ENCODE peak calls at places on chromosomes 6 and 20, in six cellular contexts. A, X, P, U, O and K are unnamed samples.

GRCh38 chr20:49568491-49569151 is 684 bp upstream of the PTGIS start:
- DNase-seq in A (no peak), X (no peak), P (no peak), U (no peak), O (no peak), K (no peak)

GRCh38 chr6:79672631-79673065 is 41.5 kb downstream of the SH3BGRL2 start:
- DNase-seq in A (peak), X (no peak), P (no peak), U (no peak), O (no peak), K (no peak)

GRCh38 chr6:33329058-33329457 is 11.5 kb upstream of the ZBTB22 start:
- DNase-seq in A (no peak), X (no peak), P (no peak), U (no peak), O (no peak), K (no peak)

GRCh38 chr20:7302256-7302655 is 534.8 kb downstream of the BMP2 start:
- DNase-seq in A (no peak), X (no peak), P (no peak), U (no peak), O (no peak), K (no peak)

GRCh38 chr6:16578695-16579094 is 182.6 kb downstream of the ATXN1 start:
- DNase-seq in A (no peak), X (no peak), P (no peak), U (no peak), O (no peak), K (no peak)

GRCh38 chr6:52286798-52287432 is 2.4 kb upstream of the MCM3 start:
- DNase-seq in A (peak), X (peak), P (peak), U (no peak), O (peak), K (peak)

GRCh38 chr6:104908031-104908430 is 48.3 kb upstream of the HACE1 start:
- DNase-seq in A (no peak), X (no peak), P (no peak), U (no peak), O (no peak), K (no peak)

GRCh38 chr20:12306107-12306506 is 388.4 kb downstream of the BTBD3 start:
- DNase-seq in A (no peak), X (no peak), P (no peak), U (no peak), O (no peak), K (no peak)

GRCh38 chr6:67458265-67458664 is 1176.8 kb upstream of the ADGRB3 start:
- DNase-seq in A (no peak), X (no peak), P (no peak), U (no peak), O (no peak), K (no peak)

GRCh38 chr6:47264775-47265184 is 44.9 kb downstream of the TNFRSF21 start:
- DNase-seq in A (no peak), X (no peak), P (no peak), U (no peak), O (no peak), K (no peak)

GRCh38 chr6:163438940-163439335 is 24.4 kb downstream of the QKI start:
- DNase-seq in A (no peak), X (peak), P (peak), U (peak), O (peak), K (no peak)

GRCh38 chr6:130513770-130514169 is 148.0 kb downstream of the TMEM200A start:
- DNase-seq in A (peak), X (no peak), P (no peak), U (peak), O (no peak), K (no peak)

GRCh38 chr20:44433751-44434538 is 41.7 kb upstream of the TTPAL start:
- DNase-seq in A (no peak), X (no peak), P (no peak), U (no peak), O (peak), K (no peak)

GRCh38 chr6:36201612-36202011 is 5.1 kb downstream of the BRPF3 start:
- DNase-seq in A (no peak), X (no peak), P (no peak), U (no peak), O (no peak), K (no peak)

GRCh38 chr6:116010400-116011095 is 50.1 kb downstream of the FRK start:
- DNase-seq in A (peak), X (peak), P (peak), U (peak), O (peak), K (no peak)

GRCh38 chr6:1438471-1438881 is 49.1 kb downstream of the FOXF2 start:
- DNase-seq in A (no peak), X (no peak), P (no peak), U (no peak), O (no peak), K (no peak)

GRCh38 chr20:11919571-11919970 is 1.9 kb downstream of the BTBD3 start:
- DNase-seq in A (no peak), X (no peak), P (no peak), U (no peak), O (no peak), K (no peak)

GRCh38 chr6:41489284-41489851 is 56.8 kb upstream of the FOXP4 start:
- DNase-seq in A (no peak), X (no peak), P (peak), U (no peak), O (no peak), K (no peak)

GRCh38 chr20:7375905-7376304 is 564.4 kb downstream of the HAO1 start:
- DNase-seq in A (no peak), X (no peak), P (no peak), U (no peak), O (no peak), K (no peak)

GRCh38 chr6:101689695-101690094 is 296.2 kb downstream of the GRIK2 start:
- DNase-seq in A (no peak), X (no peak), P (no peak), U (no peak), O (no peak), K (no peak)

GRCh38 chr6:15417811-15418210 is 171.9 kb downstream of the JARID2 start:
- DNase-seq in A (peak), X (no peak), P (no peak), U (no peak), O (no peak), K (no peak)

GRCh38 chr6:105726902-105727655 is 324.2 kb upstream of the PREP start:
- DNase-seq in A (no peak), X (no peak), P (no peak), U (peak), O (no peak), K (no peak)

GRCh38 chr6:146047356-146047755 is 18.5 kb downstream of the GRM1 start:
- DNase-seq in A (no peak), X (no peak), P (no peak), U (no peak), O (no peak), K (no peak)

GRCh38 chr6:81734081-81734480 is 18.4 kb downstream of the TENT5A start:
- DNase-seq in A (no peak), X (no peak), P (no peak), U (no peak), O (no peak), K (no peak)

GRCh38 chr6:26020983-26021349 is 58.4 kb downstream of the TRIM38 start:
- DNase-seq in A (peak), X (peak), P (peak), U (peak), O (peak), K (no peak)

GRCh38 chr6:2215342-2215741 is 30.1 kb downstream of the GMDS start:
- DNase-seq in A (peak), X (no peak), P (no peak), U (no peak), O (no peak), K (no peak)

GRCh38 chr20:6066582-6066981 is 12.7 kb upstream of the LRRN4 start:
- DNase-seq in A (no peak), X (no peak), P (no peak), U (no peak), O (no peak), K (no peak)

GRCh38 chr6:73610444-73611275 is 43.1 kb downstream of the SLC17A5 start:
- DNase-seq in A (no peak), X (no peak), P (no peak), U (no peak), O (no peak), K (no peak)

GRCh38 chr20:49866051-49866450 is 49.3 kb downstream of the SPATA2 start:
- DNase-seq in A (peak), X (no peak), P (no peak), U (no peak), O (no peak), K (no peak)

GRCh38 chr6:137846772-137847313 is 20.2 kb upstream of the TNFAIP3 start:
- DNase-seq in A (no peak), X (peak), P (peak), U (no peak), O (peak), K (no peak)

GRCh38 chr6:69216127-69216526 is 580.7 kb downstream of the LMBRD1 start:
- DNase-seq in A (no peak), X (no peak), P (no peak), U (no peak), O (no peak), K (no peak)
- H3K27ac ChIP-seq in A (no peak), X (no peak), P (no peak), U (no peak), O (no peak), K (no peak)

GRCh38 chr6:157274116-157274470 is 49.2 kb downstream of the TMEM242 start:
- DNase-seq in A (no peak), X (no peak), P (no peak), U (no peak), O (no peak), K (no peak)
- H3K27ac ChIP-seq in A (peak), X (peak), P (peak), U (peak), O (peak), K (peak)

GRCh38 chr6:111601875-111602274 is 3.8 kb downstream of the TRAF3IP2 start:
- DNase-seq in A (no peak), X (no peak), P (no peak), U (no peak), O (no peak), K (no peak)
- H3K27ac ChIP-seq in A (no peak), X (peak), P (peak), U (peak), O (peak), K (peak)

DNA sequence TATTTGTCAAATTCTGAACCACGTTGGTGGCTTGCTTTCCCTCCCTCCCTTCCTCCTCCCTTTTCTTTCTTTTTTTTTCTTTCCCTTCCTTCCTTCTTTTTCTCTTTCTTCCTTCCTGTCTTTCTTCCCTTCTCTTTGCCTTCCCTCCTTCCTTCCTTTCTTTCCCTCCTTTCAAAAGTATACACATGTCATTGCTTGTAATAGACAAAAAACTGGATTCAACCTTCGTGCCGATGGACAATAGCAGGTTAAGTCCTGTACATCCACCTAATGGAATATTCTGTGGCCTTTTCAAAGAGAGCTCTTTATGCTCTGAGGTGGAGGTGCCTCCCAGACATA is 72.2 kb downstream of the BANF2 start:
- DNase-seq in A (no peak), X (no peak), P (no peak), U (no peak), O (no peak), K (no peak)
- H3K27ac ChIP-seq in A (no peak), X (peak), P (no peak), U (no peak), O (no peak), K (no peak)

DNA sequence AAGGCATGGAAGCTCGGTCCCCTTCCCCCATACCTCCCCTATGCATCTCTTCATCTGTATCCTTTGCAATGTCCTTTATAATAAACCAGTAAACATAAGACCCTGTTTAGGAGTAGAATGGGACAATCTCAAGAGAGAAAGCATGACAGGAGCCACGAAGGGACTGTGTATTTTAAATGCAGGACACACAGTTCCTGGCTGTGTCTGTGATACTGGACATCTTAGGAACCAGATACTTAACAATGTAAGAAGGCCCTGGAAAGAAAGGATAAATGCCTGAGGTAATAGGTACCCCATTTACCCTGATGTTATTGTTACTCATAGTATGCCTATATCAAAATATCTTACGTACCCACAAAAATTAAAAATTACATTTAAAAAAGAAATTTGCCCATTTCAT is 36.6 kb downstream of the NUDT3 start:
- DNase-seq in A (no peak), X (no peak), P (no peak), U (no peak), O (no peak), K (no peak)
- H3K27ac ChIP-seq in A (no peak), X (no peak), P (peak), U (no peak), O (no peak), K (no peak)

DNA sequence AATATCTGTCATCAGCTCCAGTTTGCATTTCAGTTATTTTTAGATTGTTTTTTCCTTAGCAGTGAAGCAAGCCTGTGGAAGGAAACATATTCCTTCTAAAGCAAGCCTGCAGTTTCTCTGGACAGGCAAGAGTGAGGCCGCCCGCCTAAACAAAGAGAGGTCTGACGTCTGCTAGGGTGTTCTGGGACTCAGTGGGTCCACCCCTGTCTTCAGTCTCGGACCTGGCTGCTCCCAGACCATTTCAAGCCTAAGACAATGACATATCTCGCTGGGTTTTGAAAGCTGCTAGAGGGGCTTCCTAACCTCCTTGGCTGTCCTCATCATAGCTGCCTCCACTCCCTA is 36.8 kb upstream of the RNF24 start:
- DNase-seq in A (no peak), X (no peak), P (no peak), U (no peak), O (no peak), K (no peak)
- H3K27ac ChIP-seq in A (no peak), X (no peak), P (peak), U (peak), O (no peak), K (no peak)

DNA sequence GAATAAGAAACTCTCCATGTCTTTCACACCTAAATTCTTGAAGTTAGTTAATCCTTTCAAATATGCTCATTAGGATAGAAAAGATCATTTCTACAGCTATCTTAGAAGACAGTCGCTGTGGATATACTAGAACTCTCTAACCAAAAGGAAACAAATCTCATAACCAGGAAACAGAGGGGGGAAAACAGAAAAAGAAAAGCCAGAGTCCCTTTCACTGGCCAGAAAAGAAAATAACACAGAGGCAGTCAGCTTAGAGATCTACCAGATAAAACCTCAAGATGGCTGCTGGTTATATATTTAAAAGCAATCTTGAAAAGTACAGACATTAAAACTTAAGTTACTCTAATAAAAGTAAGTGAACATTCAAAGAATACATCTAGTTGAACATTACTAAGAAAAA is 19.6 kb downstream of the NUP153 start:
- DNase-seq in A (no peak), X (no peak), P (no peak), U (no peak), O (no peak), K (no peak)
- H3K27ac ChIP-seq in A (no peak), X (no peak), P (no peak), U (no peak), O (no peak), K (no peak)

GRCh38 chr20:51800132-51800721 is 2.1 kb downstream of the SALL4 start:
- DNase-seq in A (no peak), X (peak), P (peak), U (peak), O (peak), K (peak)

GRCh38 chr20:51797357-51798025 is 4.8 kb downstream of the SALL4 start:
- DNase-seq in A (peak), X (no peak), P (no peak), U (no peak), O (no peak), K (no peak)

GRCh38 chr20:51799586-51799985 is 2.7 kb downstream of the SALL4 start:
- DNase-seq in A (no peak), X (no peak), P (no peak), U (no peak), O (no peak), K (no peak)

GRCh38 chr20:51792960-51793359 is 9.4 kb downstream of the SALL4 start:
- DNase-seq in A (no peak), X (no peak), P (no peak), U (no peak), O (no peak), K (no peak)

DNA sequence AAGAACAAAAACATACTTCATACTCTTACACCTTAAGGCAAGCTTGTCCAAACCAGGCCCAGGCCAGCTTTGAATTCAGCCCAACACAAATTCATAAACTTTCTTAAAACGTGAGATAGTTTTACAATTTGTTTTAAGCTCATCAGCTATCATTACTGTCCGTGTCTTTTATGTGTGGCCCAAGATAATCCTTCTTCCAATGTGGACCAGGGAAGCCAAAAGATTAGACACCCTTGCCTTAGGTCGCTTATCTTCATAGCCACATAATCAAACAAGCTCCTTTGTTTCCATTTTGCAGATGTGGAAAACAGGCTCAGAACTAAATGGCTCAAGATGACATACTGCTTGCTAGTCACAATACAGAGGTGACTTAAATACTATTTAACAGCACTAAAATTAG is 6.0 kb downstream of the SALL4 start:
- DNase-seq in A (no peak), X (no peak), P (no peak), U (no peak), O (no peak), K (no peak)
- H3K27ac ChIP-seq in A (no peak), X (no peak), P (no peak), U (no peak), O (no peak), K (no peak)

GRCh38 chr20:51127713-51128112 is 104.8 kb upstream of the KCNG1 start:
- DNase-seq in A (no peak), X (no peak), P (no peak), U (no peak), O (no peak), K (no peak)

GRCh38 chr20:51125774-51126173 is 102.9 kb upstream of the KCNG1 start:
- DNase-seq in A (no peak), X (no peak), P (no peak), U (no peak), O (no peak), K (no peak)

GRCh38 chr20:51128198-51128597 is 105.3 kb upstream of the KCNG1 start:
- DNase-seq in A (peak), X (no peak), P (no peak), U (no peak), O (no peak), K (no peak)

GRCh38 chr20:51125095-51125494 is 102.2 kb upstream of the KCNG1 start:
- DNase-seq in A (no peak), X (no peak), P (no peak), U (no peak), O (no peak), K (no peak)

GRCh38 chr20:51126337-51126736 is 103.4 kb upstream of the KCNG1 start:
- DNase-seq in A (no peak), X (no peak), P (no peak), U (no peak), O (no peak), K (no peak)
- H3K27ac ChIP-seq in A (no peak), X (no peak), P (no peak), U (no peak), O (no peak), K (no peak)

DNA sequence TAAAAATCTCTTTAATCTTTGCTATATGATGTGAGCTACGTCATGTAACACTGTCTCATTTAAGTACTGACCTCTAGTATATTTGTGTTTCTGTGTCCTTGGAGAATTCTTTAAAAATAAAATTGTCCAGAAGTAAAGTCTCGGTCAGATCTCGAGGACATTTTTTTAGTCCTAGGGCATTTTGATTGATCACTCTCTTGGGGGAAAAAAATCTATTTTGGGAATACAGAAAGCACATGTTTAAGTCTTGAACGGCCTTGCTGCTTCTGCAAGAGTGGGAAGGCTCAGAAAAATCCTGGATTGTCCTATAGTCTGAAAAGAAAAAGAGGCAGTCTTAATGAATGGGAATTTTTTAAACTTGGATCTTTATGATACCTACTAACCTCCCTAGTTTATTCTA is 234.3 kb downstream of the UTRN start:
- DNase-seq in A (no peak), X (no peak), P (no peak), U (no peak), O (no peak), K (no peak)
- H3K27ac ChIP-seq in A (no peak), X (no peak), P (no peak), U (no peak), O (no peak), K (no peak)